ENCODE peak calls at places on chromosome 12, in nine cellular contexts. A is transverse colon, V is bronchial epithelial cell, Q is suprapubic skin, J is AG10803, U is nephron progenitor cell, G is cardiac muscle cell, Z is body of pancreas, Y is brain microvascular endothelial cell. X is an unnamed sample.

GRCh38 chr12:129607293-129607692 is 296.5 kb downstream of the TMEM132D start:
- DNase-seq in U (peak), J (peak), Q (no peak), Y (peak), Z (no peak), A (no peak), G (peak), V (no peak), X (no peak)

GRCh38 chr12:1878695-1879094 is 39.8 kb downstream of the CACNA2D4 start:
- DNase-seq in Z (no peak), A (no peak), J (no peak), G (no peak), Q (no peak), V (no peak), Y (no peak), U (no peak), X (peak)

GRCh38 chr12:42716521-42716920 is 127.0 kb upstream of the PRICKLE1 start:
- DNase-seq in G (no peak), Z (peak), A (no peak), J (peak), Y (peak), U (no peak), Q (no peak), V (no peak), X (no peak)

GRCh38 chr12:112524269-112524668 is 105.5 kb downstream of the PTPN11 start:
- DNase-seq in G (no peak), Z (no peak), U (no peak), A (no peak), Y (no peak), Q (no peak), V (no peak), J (no peak), X (no peak)

GRCh38 chr12:51218607-51219161 is 822 bp upstream of the POU6F1 start:
- DNase-seq in Y (peak), V (peak), J (no peak), Z (peak), A (no peak), U (no peak), Q (no peak), G (peak), X (no peak)

GRCh38 chr12:120356567-120357030 is 12.4 kb downstream of the MSI1 start:
- DNase-seq in G (peak), J (peak), Q (peak), A (peak), Y (peak), Z (peak), V (peak), U (peak), X (peak)

GRCh38 chr12:57640156-57641042 is 7.4 kb upstream of the B4GALNT1 start:
- DNase-seq in Q (no peak), A (no peak), Z (no peak), G (no peak), U (no peak), J (peak), V (no peak), Y (no peak), X (no peak)

GRCh38 chr12:92784356-92784755 is 81.6 kb downstream of the PLEKHG7 start:
- DNase-seq in G (no peak), A (no peak), J (peak), Z (no peak), Q (no peak), V (peak), Y (no peak), U (no peak), X (no peak)

GRCh38 chr12:50261654-50262053 is 21.7 kb downstream of the LIMA1 start:
- DNase-seq in Q (no peak), J (no peak), Z (no peak), U (no peak), V (peak), G (no peak), A (no peak), Y (no peak), X (no peak)

GRCh38 chr12:114226241-114226928 is 179.6 kb downstream of the TBX5 start:
- DNase-seq in Y (no peak), Q (no peak), J (no peak), A (no peak), G (no peak), Z (no peak), V (no peak), U (no peak), X (no peak)

GRCh38 chr12:46342562-46343033 is 30.0 kb downstream of the SLC38A2 start:
- DNase-seq in Z (peak), Y (peak), J (peak), G (no peak), A (peak), U (peak), Q (no peak), V (peak), X (no peak)

GRCh38 chr12:26271024-26271423 is 75.7 kb downstream of the SSPN start:
- DNase-seq in Z (no peak), Q (no peak), G (no peak), A (no peak), Y (peak), U (no peak), J (no peak), V (peak), X (no peak)

GRCh38 chr12:74415633-74416032 is 122.0 kb upstream of the ATXN7L3B start:
- DNase-seq in J (peak), A (no peak), U (peak), Z (peak), Y (peak), V (peak), Q (no peak), G (peak), X (no peak)

GRCh38 chr12:29762637-29763300 is 21.0 kb downstream of the TMTC1 start:
- DNase-seq in U (no peak), G (no peak), Q (no peak), Y (no peak), V (no peak), J (no peak), Z (no peak), A (no peak), X (no peak)

GRCh38 chr12:76264617-76265016 is 83.6 kb downstream of the BBS10 start:
- DNase-seq in V (peak), Y (no peak), G (no peak), J (peak), Q (no peak), A (no peak), U (no peak), Z (no peak), X (no peak)

GRCh38 chr12:86712425-86712843 is 456.2 kb upstream of the MGAT4C start:
- DNase-seq in G (no peak), A (no peak), J (peak), Y (peak), V (peak), Z (no peak), U (no peak), Q (no peak), X (no peak)

GRCh38 chr12:46679754-46680153 is 146.0 kb downstream of the SLC38A4 start:
- DNase-seq in J (no peak), A (no peak), Q (no peak), V (no peak), Y (no peak), Z (no peak), G (no peak), U (no peak), X (no peak)

GRCh38 chr12:130164216-130164542 is 1.9 kb downstream of the FZD10 start:
- DNase-seq in A (no peak), V (no peak), J (no peak), U (no peak), G (no peak), Y (no peak), Q (no peak), Z (no peak), X (no peak)

GRCh38 chr12:96132819-96133218 is 61.4 kb upstream of the ELK3 start:
- DNase-seq in V (no peak), U (no peak), Q (no peak), A (peak), Y (no peak), Z (peak), J (no peak), G (no peak), X (no peak)

GRCh38 chr12:106139422-106140141 is 828 bp upstream of the NUAK1 start:
- DNase-seq in V (no peak), Q (peak), Y (peak), G (peak), A (peak), U (peak), Z (peak), J (peak), X (peak)

GRCh38 chr12:49665384-49665783 is 41.8 kb downstream of the FMNL3 start:
- DNase-seq in Z (no peak), A (no peak), Q (no peak), J (peak), U (no peak), V (no peak), G (no peak), Y (no peak), X (no peak)

GRCh38 chr12:65822732-65823480 is 1.4 kb upstream of the HMGA2 start:
- DNase-seq in U (peak), G (peak), J (no peak), V (peak), Q (no peak), Z (peak), A (peak), Y (peak), X (peak)

GRCh38 chr12:94208433-94208921 is 60.1 kb downstream of the PLXNC1 start:
- DNase-seq in A (no peak), Z (no peak), V (no peak), Y (peak), U (no peak), G (no peak), J (no peak), Q (no peak), X (no peak)

GRCh38 chr12:57268264-57268663 is 17.3 kb upstream of the STAC3 start:
- DNase-seq in Q (no peak), U (no peak), G (no peak), J (no peak), Z (no peak), A (no peak), Y (no peak), V (peak), X (no peak)

GRCh38 chr12:49622501-49623141 is 740 bp upstream of the PRPF40B start:
- DNase-seq in Z (peak), Y (no peak), V (peak), J (peak), U (peak), Q (no peak), A (peak), G (peak), X (no peak)

GRCh38 chr12:65742481-65742971 is 81.8 kb upstream of the HMGA2 start:
- DNase-seq in V (no peak), Z (no peak), J (peak), Y (peak), Q (no peak), U (peak), A (no peak), G (no peak), X (peak)

GRCh38 chr12:54549774-54550451 is 512 bp downstream of the PDE1B start:
- DNase-seq in Y (no peak), A (no peak), U (no peak), Q (no peak), G (no peak), V (peak), Z (peak), J (peak), X (no peak)

GRCh38 chr12:55470088-55470830 is at the start of gene OR6C70:
- DNase-seq in Y (no peak), U (no peak), Q (no peak), A (no peak), Z (no peak), V (peak), G (no peak), J (no peak), X (no peak)

GRCh38 chr12:105275997-105276760 is 40.2 kb upstream of the APPL2 start:
- DNase-seq in A (no peak), Q (no peak), J (no peak), U (no peak), Z (no peak), V (peak), G (no peak), Y (no peak), X (no peak)

GRCh38 chr12:77049767-77050353 is 15.5 kb downstream of the E2F7 start:
- DNase-seq in Z (peak), U (no peak), G (peak), A (no peak), Q (no peak), J (peak), V (peak), Y (peak), X (no peak)

GRCh38 chr12:93847517-93848452 is 170.6 kb downstream of the CRADD start:
- DNase-seq in A (no peak), V (no peak), G (no peak), Q (no peak), U (no peak), Y (no peak), Z (no peak), J (peak), X (no peak)

GRCh38 chr12:128385736-128386135 is 118.8 kb downstream of the TMEM132C start:
- DNase-seq in A (no peak), Z (no peak), U (no peak), Q (no peak), V (no peak), G (no peak), Y (no peak), J (no peak), X (no peak)

GRCh38 chr12:128381961-128382360 is 115.0 kb downstream of the TMEM132C start:
- DNase-seq in G (no peak), Z (no peak), Q (no peak), A (no peak), V (no peak), U (no peak), J (no peak), Y (no peak), X (no peak)

GRCh38 chr12:128387811-128388422 is 120.9 kb downstream of the TMEM132C start:
- DNase-seq in Q (no peak), J (no peak), G (peak), U (peak), A (peak), Z (peak), V (no peak), Y (no peak), X (peak)

GRCh38 chr12:128381537-128381936 is 114.6 kb downstream of the TMEM132C start:
- DNase-seq in Z (no peak), A (no peak), Y (no peak), Q (no peak), J (no peak), U (peak), G (peak), V (no peak), X (no peak)

DNA sequence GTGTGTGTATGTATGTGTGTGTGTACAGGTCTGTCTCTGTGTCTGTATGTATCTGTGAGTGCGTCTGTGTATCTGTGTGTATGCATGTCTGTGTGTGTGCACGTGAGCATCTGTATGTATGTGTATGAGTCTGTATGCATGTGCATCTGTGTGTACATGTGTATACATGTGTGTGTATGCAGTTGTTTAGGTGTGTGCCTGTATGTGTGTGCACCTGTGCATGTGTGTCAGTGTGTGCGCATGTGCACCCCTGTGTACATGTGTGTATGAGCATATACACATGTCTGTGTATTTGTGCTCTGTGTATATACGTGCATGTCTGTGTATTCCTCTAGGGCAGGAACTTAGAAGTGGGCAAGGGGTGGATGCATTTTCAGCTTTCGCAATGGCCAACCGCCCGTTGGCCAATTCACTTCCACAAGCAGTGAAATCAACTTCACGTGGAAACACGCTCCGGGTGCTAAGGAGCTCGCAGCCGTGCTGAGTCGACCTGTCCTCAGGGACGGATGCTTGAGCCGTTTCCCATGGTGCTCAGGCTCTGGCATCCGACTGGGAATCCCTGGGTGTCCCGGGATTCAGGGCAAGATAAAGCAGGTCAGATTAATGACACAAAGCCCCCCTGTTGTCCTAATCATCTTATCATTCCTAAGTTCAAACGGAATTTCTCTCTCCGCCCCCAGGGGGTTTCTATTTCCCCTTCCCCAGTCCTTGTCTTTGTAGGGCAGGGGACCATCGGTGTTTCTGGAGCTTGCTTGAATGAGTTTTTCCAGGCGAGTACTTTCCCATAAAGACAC is 116.2 kb downstream of the TMEM132C start:
- DNase-seq in A (no peak), V (no peak), U (no peak), Z (no peak), J (no peak), Q (no peak), Y (no peak), G (no peak), X (no peak)
- TF ChIP-seq CTCF in A (no peak), V (no peak), U (no peak), Z (no peak), J (no peak), Q (no peak), Y (no peak), G (no peak), X (no peak)

DNA sequence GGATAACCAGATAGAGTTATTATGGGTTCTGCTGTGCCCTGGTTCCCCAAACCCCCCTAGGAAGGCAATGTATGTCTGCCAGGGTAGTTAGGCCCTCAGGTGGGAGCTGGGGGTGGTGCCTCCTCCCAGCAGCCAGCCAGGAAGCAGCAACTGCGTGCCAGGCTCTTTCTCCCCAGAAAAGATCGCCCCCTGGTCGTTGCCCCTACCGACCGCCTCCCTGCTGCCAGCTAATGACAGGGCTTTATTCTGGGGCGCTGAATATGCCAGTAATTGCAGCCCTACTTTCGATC is 36.3 kb downstream of the IQSEC3 start:
- DNase-seq in G (no peak), V (no peak), Q (no peak), J (no peak), Y (no peak), U (no peak), A (no peak), Z (no peak), X (no peak)
- TF ChIP-seq CTCF in G (no peak), V (no peak), Q (no peak), J (no peak), Y (no peak), U (no peak), A (no peak), Z (no peak), X (no peak)

GRCh38 chr12:115979351-115979750 is 298.1 kb downstream of the MED13L start:
- DNase-seq in V (no peak), J (peak), G (no peak), Z (no peak), Q (no peak), U (no peak), A (no peak), Y (no peak), X (no peak)

GRCh38 chr12:115980339-115980738 is 297.2 kb downstream of the MED13L start:
- DNase-seq in A (no peak), Y (no peak), Z (no peak), U (no peak), Q (no peak), J (no peak), G (no peak), V (no peak), X (no peak)

GRCh38 chr12:115984607-115985006 is 292.9 kb downstream of the MED13L start:
- DNase-seq in A (no peak), Q (no peak), U (no peak), V (no peak), G (no peak), J (no peak), Y (no peak), Z (no peak), X (no peak)

GRCh38 chr12:115979851-115980250 is 297.6 kb downstream of the MED13L start:
- DNase-seq in V (no peak), U (no peak), Y (no peak), Z (no peak), J (no peak), G (no peak), A (no peak), Q (no peak), X (no peak)

GRCh38 chr12:115983226-115983798 is 294.2 kb downstream of the MED13L start:
- DNase-seq in J (no peak), Z (no peak), Y (no peak), V (peak), A (no peak), Q (no peak), U (peak), G (peak), X (no peak)
- TF ChIP-seq CTCF in J (peak), Z (no peak), Y (peak), V (peak), A (no peak), Q (no peak), U (no peak), G (peak), X (peak)

GRCh38 chr12:6067152-6067916 is 57.1 kb downstream of the VWF start:
- DNase-seq in Y (peak), V (no peak), J (no peak), Z (no peak), G (no peak), Q (no peak), A (no peak), U (peak), X (no peak)
- TF ChIP-seq CTCF in Y (peak), V (peak), J (peak), Z (no peak), G (peak), Q (peak), A (peak), U (peak), X (peak)

GRCh38 chr12:122326597-122326996 is 60.3 kb upstream of the VPS33A start:
- DNase-seq in Z (no peak), Y (peak), A (no peak), V (no peak), Q (no peak), J (no peak), G (no peak), U (no peak), X (no peak)
- TF ChIP-seq CTCF in Z (no peak), Y (no peak), A (no peak), V (no peak), Q (no peak), J (no peak), G (no peak), U (no peak), X (no peak)

DNA sequence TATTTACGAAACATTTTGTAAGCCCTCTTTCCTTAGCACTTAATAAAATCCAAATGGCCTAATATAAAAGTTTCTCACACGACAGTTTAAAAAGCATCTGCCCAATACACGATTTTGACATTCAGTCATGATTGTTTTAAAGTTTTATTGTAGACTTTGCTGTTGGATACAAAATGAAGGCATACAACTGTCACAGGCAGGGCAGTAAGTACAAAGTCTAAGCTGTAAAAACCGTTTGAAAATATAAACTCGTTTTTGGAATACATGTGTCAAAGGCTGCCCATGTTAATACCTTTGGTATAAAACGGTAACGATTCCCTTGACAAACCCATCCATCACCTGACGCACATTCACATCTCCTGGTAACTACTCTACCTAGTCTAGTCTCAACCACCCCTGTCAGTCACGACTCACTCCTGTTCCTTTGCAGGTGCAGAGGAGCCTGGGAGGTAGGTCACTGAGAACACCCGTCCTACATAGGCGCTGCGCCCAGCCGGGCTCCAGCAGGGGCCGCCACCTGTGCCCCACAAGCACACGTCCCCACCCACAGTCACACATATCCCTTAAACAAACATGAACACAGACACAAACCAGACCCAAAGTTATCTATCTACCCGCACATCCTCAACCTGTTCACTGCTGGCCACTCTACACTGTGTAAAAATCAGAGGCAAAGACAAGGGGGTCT is 27.1 kb downstream of the KCTD10 start:
- DNase-seq in Q (no peak), G (no peak), A (peak), Z (no peak), V (no peak), U (no peak), Y (no peak), J (no peak), X (no peak)
- TF ChIP-seq CTCF in Q (no peak), G (no peak), A (no peak), Z (no peak), V (no peak), U (no peak), Y (peak), J (no peak), X (no peak)

DNA sequence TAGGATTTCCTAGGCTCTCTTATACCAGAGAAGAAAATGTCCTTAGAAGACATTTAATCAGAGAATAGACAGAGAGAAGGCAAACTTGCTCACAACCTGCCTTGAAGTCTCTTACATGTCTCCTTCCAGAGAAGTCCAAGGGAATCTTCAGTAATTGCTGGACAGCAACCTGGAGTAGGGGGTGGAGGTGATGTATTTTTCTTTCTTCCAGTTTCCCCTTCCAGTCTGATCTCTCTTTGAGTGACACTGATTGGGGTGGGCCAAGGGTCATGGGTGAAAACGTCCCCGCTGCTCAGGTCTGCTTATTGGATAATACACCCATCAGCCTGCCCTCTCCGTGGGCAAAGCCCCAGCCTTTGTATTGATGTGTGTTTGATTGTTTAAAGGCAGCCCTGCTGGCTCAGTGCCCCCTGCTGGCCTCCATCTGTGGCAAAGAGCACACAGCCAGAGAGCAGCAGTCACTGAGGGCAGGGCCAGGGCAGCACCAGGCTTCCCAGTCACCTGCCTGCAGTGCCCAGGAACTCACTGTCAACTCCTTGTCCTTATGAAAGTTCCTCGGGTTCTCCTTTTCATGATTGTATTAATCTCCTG is 35.7 kb upstream of the ATP2A2 start:
- DNase-seq in V (no peak), U (no peak), A (peak), Y (no peak), G (no peak), J (no peak), Z (no peak), Q (no peak), X (no peak)
- TF ChIP-seq CTCF in V (peak), U (no peak), A (peak), Y (peak), G (peak), J (peak), Z (no peak), Q (no peak), X (peak)

X was measured in osteocyte.